ENCODE peak calls at places on chromosome 14, in ten cellular contexts. R is fibroblast of lung, B is HCT116, F is mammary epithelial cell, C is neural progenitor cell, Y is IMR-90, L is keratinocyte, O is mesenchymal stem cell, U is HepG2, H is DND-41. K is an unnamed sample.

GRCh38 chr14:70641548-70642312 is at the start of gene TTC9:
- DNase-seq in F (no peak), C (peak), H (peak), Y (no peak), U (no peak), L (no peak), B (no peak), O (no peak), R (no peak), K (no peak)

GRCh38 chr14:101031721-101032120 is 128.2 kb upstream of the RTL1 start:
- DNase-seq in R (no peak), L (no peak), C (no peak), Y (no peak), F (no peak), O (no peak), H (no peak), U (no peak), B (no peak), K (no peak)

GRCh38 chr14:93150227-93151206 is 34.2 kb downstream of the MOAP1 start:
- DNase-seq in L (peak), U (peak), Y (no peak), H (no peak), F (peak), C (peak), B (no peak), R (no peak), O (no peak), K (no peak)

GRCh38 chr14:23435540-23436326 is at the start of gene MYH7:
- DNase-seq in O (no peak), Y (no peak), R (no peak), H (no peak), U (peak), F (no peak), B (no peak), L (no peak), C (peak), K (no peak)

GRCh38 chr14:55446833-55447232 is 6.4 kb upstream of the TBPL2 start:
- DNase-seq in O (peak), U (no peak), R (peak), F (peak), C (no peak), L (no peak), Y (peak), B (peak), H (no peak), K (no peak)

GRCh38 chr14:55425091-55425490 is 13.5 kb upstream of the ATG14 start:
- DNase-seq in O (no peak), C (no peak), F (no peak), L (no peak), R (no peak), B (no peak), H (no peak), U (no peak), Y (no peak), K (no peak)

GRCh38 chr14:60760648-60761364 is 26.2 kb downstream of the MNAT1 start:
- DNase-seq in U (peak), B (peak), L (peak), R (no peak), O (no peak), Y (no peak), C (no peak), H (no peak), F (peak), K (no peak)

GRCh38 chr14:68896132-68896531 is 83.0 kb downstream of the ACTN1 start:
- DNase-seq in B (no peak), U (no peak), R (no peak), O (no peak), C (no peak), H (no peak), F (no peak), L (no peak), Y (no peak), K (no peak)

GRCh38 chr14:45990252-45990651 is 661.3 kb downstream of the RPL10L start:
- DNase-seq in H (no peak), R (no peak), F (no peak), O (peak), C (no peak), Y (no peak), U (no peak), B (peak), L (no peak), K (no peak)

GRCh38 chr14:67513631-67514108 is 19.4 kb upstream of the PLEKHH1 start:
- DNase-seq in B (no peak), R (no peak), Y (no peak), O (no peak), U (no peak), L (no peak), H (no peak), C (no peak), F (no peak), K (no peak)

GRCh38 chr14:54778618-54779017 is 124.0 kb downstream of the GCH1 start:
- DNase-seq in U (no peak), H (no peak), O (no peak), R (no peak), C (no peak), F (no peak), Y (no peak), L (no peak), B (no peak), K (no peak)

GRCh38 chr14:34232790-34233189 is 229.2 kb downstream of the SPTSSA start:
- DNase-seq in L (no peak), B (no peak), H (no peak), C (no peak), U (no peak), F (no peak), Y (no peak), R (no peak), O (no peak), K (no peak)
- H2AFZ ChIP-seq in L (no peak), B (no peak), H (no peak), C (no peak), U (no peak), F (no peak), Y (no peak), R (no peak), O (no peak), K (no peak)

GRCh38 chr14:21309956-21310355 is 30.1 kb downstream of the RPGRIP1 start:
- DNase-seq in O (no peak), H (no peak), F (no peak), Y (no peak), L (no peak), R (no peak), C (no peak), U (no peak), B (no peak), K (no peak)

GRCh38 chr14:21309238-21309636 is 29.4 kb downstream of the RPGRIP1 start:
- DNase-seq in H (no peak), Y (no peak), O (no peak), C (no peak), R (no peak), B (no peak), U (no peak), F (no peak), L (no peak), K (no peak)

GRCh38 chr14:21307641-21308040 is 27.8 kb downstream of the RPGRIP1 start:
- DNase-seq in H (no peak), L (no peak), F (no peak), U (no peak), R (no peak), B (no peak), O (no peak), Y (no peak), C (no peak), K (no peak)

GRCh38 chr14:21308479-21309237 is 28.8 kb downstream of the RPGRIP1 start:
- DNase-seq in Y (peak), B (peak), R (peak), H (peak), L (peak), C (peak), O (peak), F (peak), U (peak), K (peak)

DNA sequence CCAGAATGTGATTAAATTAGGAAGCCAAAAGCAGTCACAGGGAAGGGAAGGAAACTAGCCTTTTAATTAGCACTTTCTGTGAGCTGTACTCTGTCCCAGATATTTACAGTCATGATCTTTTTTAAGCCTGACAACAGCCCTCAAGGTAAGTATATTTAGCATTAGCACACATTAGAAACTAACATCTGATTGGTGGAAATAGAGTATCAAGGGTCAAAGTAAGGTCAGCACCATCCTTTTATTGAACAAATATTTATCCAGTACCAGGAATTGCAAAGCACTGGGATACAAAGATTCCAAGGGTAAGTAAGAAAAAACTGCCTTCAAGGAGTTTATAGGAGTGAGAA is 28.2 kb downstream of the RPGRIP1 start:
- DNase-seq in O (no peak), Y (no peak), L (no peak), F (no peak), B (no peak), R (no peak), U (peak), H (no peak), C (no peak), K (peak)
- H3K9ac ChIP-seq in O (no peak), Y (no peak), L (peak), F (no peak), B (no peak), R (no peak), U (peak), H (no peak), C (peak), K (peak)

GRCh38 chr14:49594347-49595089 is 4.2 kb upstream of the LRR1 start:
- DNase-seq in L (no peak), F (no peak), R (peak), C (no peak), H (no peak), B (no peak), O (peak), U (no peak), Y (peak), K (no peak)
- H3K4me3 ChIP-seq in L (no peak), F (no peak), R (no peak), C (no peak), H (no peak), B (no peak), O (no peak), U (no peak), Y (no peak), K (no peak)

GRCh38 chr14:98146416-98146815 is 1125.6 kb downstream of the BCL11B start:
- DNase-seq in H (no peak), O (no peak), F (no peak), B (no peak), L (no peak), Y (no peak), U (no peak), C (no peak), R (no peak), K (no peak)
- H2AFZ ChIP-seq in H (peak), O (no peak), F (no peak), B (no peak), L (no peak), Y (no peak), U (no peak), C (no peak), R (no peak), K (no peak)

DNA sequence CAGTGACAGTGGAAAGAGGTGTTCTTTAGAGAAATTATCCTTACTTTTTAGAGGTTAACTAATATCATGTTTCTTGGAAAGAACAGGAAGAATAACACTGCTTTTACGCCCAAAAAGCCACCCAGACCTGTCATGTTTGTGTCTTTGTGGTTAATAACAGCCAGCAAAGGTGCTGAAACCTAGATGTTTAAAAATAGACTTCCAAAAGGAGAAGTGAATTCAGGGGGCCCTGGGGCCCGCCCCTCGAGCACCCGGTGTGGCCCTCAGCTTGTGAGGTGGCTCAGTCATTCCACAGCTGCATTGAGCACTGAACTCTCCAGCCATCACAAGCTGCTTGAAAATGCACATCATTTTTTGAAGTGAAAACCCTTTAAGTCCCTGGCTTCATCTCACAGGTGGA is 20.8 kb upstream of the AMN start:
- DNase-seq in U (no peak), B (no peak), C (no peak), O (no peak), R (no peak), Y (no peak), L (no peak), F (no peak), H (no peak), K (peak)
- H3K9ac ChIP-seq in U (no peak), B (no peak), C (no peak), O (no peak), R (no peak), Y (no peak), L (no peak), F (no peak), H (no peak), K (peak)

K was measured in MM.1S.